ENCODE peak calls at places on chromosomes 7 and 10, in eight cellular contexts. L is psoas muscle, J is GM06990, E is Panc1, Y is PC-3, U is IMR-90, A is brain microvascular endothelial cell, Q is heart left ventricle. O is an unnamed sample. For H3K36me3, the result is how much of the 10 kb centered on the place peaks cover.

GRCh38 chr10:95440756-95441546 is 120.2 kb downstream of the SORBS1 start:
- DNase-seq in A (no peak), L (no peak), Y (no peak), E (no peak), U (no peak), J (no peak), Q (no peak), O (no peak)

GRCh38 chr10:119616879-119617580 is 20.3 kb upstream of the TIAL1 start:
- DNase-seq in J (no peak), U (no peak), L (peak), E (no peak), Y (no peak), Q (no peak), A (no peak), O (no peak)

GRCh38 chr10:74612195-74612594 is 214.2 kb upstream of the KAT6B start:
- DNase-seq in Y (peak), J (no peak), E (no peak), U (peak), A (peak), L (no peak), Q (no peak), O (no peak)

GRCh38 chr7:18638594-18639452 is 143.3 kb downstream of the HDAC9 start:
- DNase-seq in U (peak), Q (no peak), Y (peak), A (peak), J (no peak), L (no peak), E (no peak), O (peak)

GRCh38 chr10:77732213-77733003 is 94.8 kb upstream of the KCNMA1 start:
- DNase-seq in Q (no peak), E (no peak), Y (no peak), L (no peak), A (no peak), U (no peak), J (no peak), O (no peak)

GRCh38 chr10:65838811-65839210 is 1087.0 kb upstream of the LRRTM3 start:
- DNase-seq in L (no peak), U (no peak), Q (no peak), J (no peak), E (no peak), A (no peak), Y (peak), O (peak)

GRCh38 chr7:100545636-100546128 is 6.7 kb downstream of the AGFG2 start:
- DNase-seq in E (peak), Q (no peak), J (peak), U (peak), Y (peak), A (peak), L (no peak), O (peak)

GRCh38 chr7:144437370-144438191 is 34.1 kb upstream of the NOBOX start:
- DNase-seq in E (peak), Y (peak), A (peak), L (no peak), U (peak), Q (no peak), J (peak), O (peak)

GRCh38 chr10:14820775-14821154 is 17.1 kb downstream of the CDNF start:
- DNase-seq in A (no peak), Q (no peak), L (no peak), Y (no peak), J (no peak), E (no peak), U (no peak), O (no peak)

GRCh38 chr7:6398943-6399342 is 48.8 kb downstream of the DAGLB start:
- DNase-seq in Q (no peak), Y (no peak), U (no peak), L (no peak), A (no peak), E (no peak), J (no peak), O (peak)

GRCh38 chr7:23633417-23633816 is 36.2 kb downstream of the CCDC126 start:
- DNase-seq in Q (no peak), A (no peak), Y (no peak), L (no peak), E (no peak), J (no peak), U (no peak), O (no peak)

GRCh38 chr10:29141761-29142160 is 147.1 kb upstream of the LYZL1 start:
- DNase-seq in Q (no peak), A (no peak), L (no peak), E (no peak), J (no peak), U (no peak), Y (peak), O (no peak)

GRCh38 chr7:131544449-131545425 is 11.7 kb downstream of the PODXL start:
- DNase-seq in Q (no peak), L (no peak), A (peak), Y (peak), J (no peak), E (no peak), U (peak), O (no peak)

GRCh38 chr10:93319855-93320254 is 162.3 kb downstream of the MYOF start:
- DNase-seq in J (no peak), Q (no peak), Y (no peak), A (no peak), U (no peak), E (no peak), L (no peak), O (no peak)

GRCh38 chr10:70328987-70329386 is 45.2 kb upstream of the NPFFR1 start:
- DNase-seq in A (no peak), Q (no peak), Y (peak), U (peak), J (no peak), E (no peak), L (no peak), O (no peak)

GRCh38 chr10:5478694-5479305 is 20.6 kb downstream of the CALML5 start:
- DNase-seq in Q (no peak), U (no peak), A (no peak), E (no peak), L (no peak), J (no peak), Y (no peak), O (no peak)

GRCh38 chr7:9937944-9938631 is 1035.6 kb upstream of the PHF14 start:
- DNase-seq in E (peak), A (no peak), Y (peak), J (no peak), L (no peak), U (no peak), Q (no peak), O (peak)

GRCh38 chr7:14905764-14906163 is 3.2 kb upstream of the DGKB start:
- DNase-seq in Y (no peak), U (no peak), J (no peak), A (no peak), L (no peak), Q (no peak), E (no peak), O (no peak)

GRCh38 chr7:69412331-69413146 is 185.7 kb upstream of the AUTS2 start:
- DNase-seq in A (peak), J (peak), Y (no peak), U (no peak), Q (no peak), E (peak), L (peak), O (no peak)

GRCh38 chr7:158613481-158613880 is 25.9 kb upstream of the PTPRN2 start:
- DNase-seq in U (no peak), E (no peak), Y (no peak), Q (no peak), L (no peak), J (peak), A (no peak), O (peak)

GRCh38 chr10:128921389-128922022 is 545.5 kb upstream of the MGMT start:
- DNase-seq in A (no peak), J (no peak), Y (no peak), L (no peak), U (no peak), Q (no peak), E (no peak), O (no peak)

GRCh38 chr10:33483124-33483794 is 148.8 kb upstream of the NRP1 start:
- DNase-seq in L (no peak), U (peak), A (no peak), J (no peak), Q (no peak), E (no peak), Y (no peak), O (no peak)

DNA sequence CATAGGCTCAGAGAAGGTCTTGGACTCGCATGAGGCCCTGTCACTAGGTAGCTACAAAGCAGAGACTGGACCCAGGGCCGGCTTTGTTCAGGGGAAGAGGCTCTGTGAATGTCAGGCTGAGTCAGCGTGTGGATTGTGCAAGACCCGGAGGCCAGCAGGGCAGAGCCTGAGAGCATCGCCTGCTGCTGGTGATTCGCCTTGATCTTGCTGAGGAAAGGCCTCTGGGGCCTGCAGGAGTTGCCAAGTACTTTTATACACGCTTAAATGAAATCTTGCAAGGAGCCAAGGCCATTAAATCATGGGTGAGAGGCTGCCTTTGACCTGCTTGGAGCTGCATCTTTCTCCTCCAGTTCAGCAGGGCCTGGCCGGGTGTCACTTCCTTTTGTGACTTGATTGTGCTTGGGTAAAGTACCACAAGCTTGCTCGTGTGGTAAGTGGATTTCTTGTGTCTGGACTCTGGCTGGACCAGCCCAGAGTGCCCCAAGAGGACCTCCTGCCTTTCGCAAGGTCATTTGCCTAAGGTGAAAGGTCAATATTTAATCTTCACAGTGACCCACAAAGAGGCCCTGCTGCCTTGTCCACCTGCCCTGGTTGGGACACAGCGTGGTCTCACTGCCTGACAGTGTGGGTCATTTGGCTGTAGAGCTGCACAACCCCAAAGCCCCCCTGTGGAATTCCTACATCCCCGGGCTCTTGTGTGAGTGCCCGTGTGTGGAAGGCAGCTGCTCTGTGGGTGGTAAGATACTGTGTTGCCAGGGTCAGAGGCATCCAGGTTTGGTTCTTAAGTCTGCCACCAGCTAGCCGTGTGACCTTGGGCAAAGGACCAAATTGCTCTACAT is 38.6 kb upstream of the SH2D4B start:
- DNase-seq in E (peak), J (no peak), Y (no peak), Q (peak), A (peak), L (peak), U (peak), O (peak)
- H3K4me3 ChIP-seq in E (no peak), J (no peak), Y (no peak), Q (no peak), A (no peak), L (no peak), U (no peak), O (no peak)

DNA sequence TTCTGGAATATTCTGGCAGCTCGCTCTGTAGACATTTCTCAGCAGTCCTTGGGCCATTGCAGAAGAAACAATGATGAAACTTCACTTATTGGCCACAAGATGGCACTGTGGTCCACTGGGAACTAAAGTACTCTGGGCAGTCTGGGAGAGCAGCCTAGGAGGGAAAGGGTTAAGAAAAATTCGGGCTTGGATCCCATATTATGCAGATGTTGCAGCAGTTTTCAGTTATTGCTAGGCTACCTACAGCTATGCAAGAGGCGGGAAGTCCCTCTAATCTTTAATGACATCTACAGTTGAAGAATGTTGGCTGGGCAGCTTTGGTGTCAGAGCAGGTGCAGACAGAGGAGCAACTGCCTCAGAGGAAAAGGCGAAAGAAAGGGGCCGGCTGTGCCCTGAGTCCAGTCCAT is 201.7 kb upstream of the PRSS58 start:
- DNase-seq in L (no peak), U (peak), Q (no peak), Y (peak), E (no peak), J (no peak), A (peak), O (no peak)
- TF ChIP-seq CTCF in L (peak), U (peak), Q (peak), Y (peak), E (peak), J (peak), A (peak), O (peak)

DNA sequence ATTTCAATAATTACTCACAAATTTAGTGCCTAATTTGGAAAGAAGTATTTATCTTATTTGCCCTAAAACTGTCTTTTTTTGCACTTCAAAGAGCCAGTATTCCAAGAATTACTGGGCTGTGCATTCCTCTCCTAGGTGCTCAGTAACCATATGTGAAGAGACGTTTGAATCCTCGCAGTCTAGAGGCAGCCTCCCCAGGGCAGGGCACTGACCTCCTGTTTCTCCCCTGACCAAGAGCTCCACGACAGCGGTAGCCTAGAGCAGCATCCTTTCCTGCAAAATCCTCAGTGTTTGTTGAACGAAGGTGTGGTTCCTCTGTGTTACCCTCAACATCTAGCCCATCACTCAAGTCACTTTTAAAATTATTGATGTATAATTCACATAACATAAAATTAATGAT is 113.1 kb downstream of the EEPD1 start:
- DNase-seq in U (no peak), A (no peak), L (no peak), E (no peak), Y (no peak), J (no peak), Q (no peak), O (no peak)
- H3K36me3 ChIP-seq in U (under half), A (under half), L (under half), E (under half), Y (under half), J (under half), Q (under half), O (under half)

GRCh38 chr10:132551093-132551807 is 13.7 kb downstream of the INPP5A start:
- DNase-seq in E (no peak), Q (peak), U (no peak), L (no peak), Y (no peak), A (no peak), J (peak), O (no peak)
- H3K4me3 ChIP-seq in E (no peak), Q (no peak), U (no peak), L (no peak), Y (no peak), A (no peak), J (no peak), O (no peak)

GRCh38 chr7:47195641-47196040 is 386.3 kb downstream of the TNS3 start:
- DNase-seq in A (no peak), Q (no peak), E (no peak), Y (peak), J (no peak), U (no peak), L (no peak), O (no peak)
- TF ChIP-seq CTCF in A (peak), Q (no peak), E (peak), Y (peak), J (peak), U (no peak), L (peak), O (no peak)

GRCh38 chr10:3147117-3147820 is 25.3 kb downstream of the PITRM1 start:
- DNase-seq in Y (no peak), U (no peak), L (no peak), J (no peak), Q (no peak), E (no peak), A (no peak), O (no peak)
- H3K36me3 ChIP-seq in Y (under half), U (half or more), L (under half), J (under half), Q (half or more), E (under half), A (half or more), O (under half)

DNA sequence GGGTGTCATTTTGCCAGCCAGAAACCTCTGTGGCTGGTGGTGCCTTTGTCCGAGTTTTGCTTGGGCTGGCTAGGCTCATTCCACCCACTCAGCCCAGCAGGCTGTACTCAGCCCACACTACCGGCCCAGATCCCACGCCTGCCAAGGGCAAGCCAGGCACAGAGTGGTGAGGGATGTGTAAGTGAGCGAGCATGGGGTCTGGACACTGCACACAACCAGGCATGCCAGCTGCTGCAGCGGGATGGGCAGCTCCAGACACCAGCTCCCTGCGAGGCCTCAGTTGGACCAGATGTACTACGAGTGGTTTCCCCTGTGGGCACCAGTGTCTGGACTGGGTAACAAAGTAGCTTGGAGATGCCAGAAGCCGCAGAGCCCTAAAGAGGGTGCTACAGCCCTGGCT is 134.2 kb upstream of the C7orf33 start:
- DNase-seq in U (no peak), Q (no peak), Y (no peak), A (no peak), E (no peak), L (no peak), J (no peak), O (no peak)
- H3K4me3 ChIP-seq in U (no peak), Q (no peak), Y (no peak), A (no peak), E (no peak), L (no peak), J (no peak), O (no peak)

O was measured in kidney epithelial cell.